ENCODE peak calls at places on chromosome 16, in seven cellular contexts. One of them, this sample, is unnamed.

GRCh38 chr16:87207509-87207908 is 109.7 kb downstream of the C16orf95 start:
- DNase-seq in RWPE1: peak; percentile 26
- DNase-seq in NB4: peak; percentile 60
- DNase-seq in non-pigmented ciliary epithelial cell: no peak
- DNase-seq in heart left ventricle: no peak
- DNase-seq in glutamatergic neuron: no peak
- DNase-seq in stimulated activated CD8-positive, alpha-beta memory T cell treated with anti-CD3 and anti-CD28 coated beads, Interleukin-4, amount 100 ng/mL, for 4 hours: no peak
- DNase-seq in this sample: no peak

GRCh38 chr16:89861648-89862047 is 11.7 kb upstream of the TCF25 start:
- DNase-seq in RWPE1: no peak
- DNase-seq in NB4: no peak
- DNase-seq in non-pigmented ciliary epithelial cell: no peak
- DNase-seq in heart left ventricle: no peak
- DNase-seq in glutamatergic neuron: no peak
- DNase-seq in stimulated activated CD8-positive, alpha-beta memory T cell treated with anti-CD3 and anti-CD28 coated beads, Interleukin-4, amount 100 ng/mL, for 4 hours: no peak
- DNase-seq in this sample: no peak

GRCh38 chr16:22734313-22734869 is 79.6 kb upstream of the HS3ST2 start:
- DNase-seq in RWPE1: no peak
- DNase-seq in NB4: no peak
- DNase-seq in non-pigmented ciliary epithelial cell: no peak
- DNase-seq in heart left ventricle: no peak
- DNase-seq in glutamatergic neuron: peak; percentile 36
- DNase-seq in stimulated activated CD8-positive, alpha-beta memory T cell treated with anti-CD3 and anti-CD28 coated beads, Interleukin-4, amount 100 ng/mL, for 4 hours: no peak
- DNase-seq in this sample: no peak

GRCh38 chr16:14202697-14203096 is 131.6 kb downstream of the MRTFB start:
- DNase-seq in RWPE1: no peak
- DNase-seq in NB4: no peak
- DNase-seq in non-pigmented ciliary epithelial cell: no peak
- DNase-seq in heart left ventricle: no peak
- DNase-seq in glutamatergic neuron: no peak
- DNase-seq in stimulated activated CD8-positive, alpha-beta memory T cell treated with anti-CD3 and anti-CD28 coated beads, Interleukin-4, amount 100 ng/mL, for 4 hours: no peak
- DNase-seq in this sample: no peak

GRCh38 chr16:27579086-27579980 is 29.4 kb downstream of the KATNIP start:
- DNase-seq in RWPE1: peak; percentile 19
- DNase-seq in NB4: no peak
- DNase-seq in non-pigmented ciliary epithelial cell: peak; percentile 31
- DNase-seq in heart left ventricle: no peak
- DNase-seq in glutamatergic neuron: no peak
- DNase-seq in stimulated activated CD8-positive, alpha-beta memory T cell treated with anti-CD3 and anti-CD28 coated beads, Interleukin-4, amount 100 ng/mL, for 4 hours: no peak
- DNase-seq in this sample: no peak

GRCh38 chr16:5428932-5429331 is 331.3 kb upstream of the EEF2KMT start:
- DNase-seq in RWPE1: no peak
- DNase-seq in NB4: no peak
- DNase-seq in non-pigmented ciliary epithelial cell: no peak
- DNase-seq in heart left ventricle: no peak
- DNase-seq in glutamatergic neuron: peak; percentile 33
- DNase-seq in stimulated activated CD8-positive, alpha-beta memory T cell treated with anti-CD3 and anti-CD28 coated beads, Interleukin-4, amount 100 ng/mL, for 4 hours: no peak
- DNase-seq in this sample: no peak

GRCh38 chr16:47970291-47970931 is 185.4 kb downstream of the ABCC12 start:
- DNase-seq in RWPE1: peak; percentile 34
- DNase-seq in NB4: peak; percentile 55
- DNase-seq in non-pigmented ciliary epithelial cell: no peak
- DNase-seq in heart left ventricle: no peak
- DNase-seq in glutamatergic neuron: no peak
- DNase-seq in stimulated activated CD8-positive, alpha-beta memory T cell treated with anti-CD3 and anti-CD28 coated beads, Interleukin-4, amount 100 ng/mL, for 4 hours: no peak
- DNase-seq in this sample: no peak

GRCh38 chr16:81939164-81940067 is 71.9 kb downstream of the SDR42E1 start:
- DNase-seq in RWPE1: no peak
- DNase-seq in NB4: peak; percentile 23
- DNase-seq in non-pigmented ciliary epithelial cell: no peak
- DNase-seq in heart left ventricle: no peak
- DNase-seq in glutamatergic neuron: no peak
- DNase-seq in stimulated activated CD8-positive, alpha-beta memory T cell treated with anti-CD3 and anti-CD28 coated beads, Interleukin-4, amount 100 ng/mL, for 4 hours: no peak
- DNase-seq in this sample: no peak

GRCh38 chr16:14606102-14606501 is 24.0 kb downstream of the PARN start:
- DNase-seq in RWPE1: no peak
- DNase-seq in NB4: no peak
- DNase-seq in non-pigmented ciliary epithelial cell: no peak
- DNase-seq in heart left ventricle: no peak
- DNase-seq in glutamatergic neuron: no peak
- DNase-seq in stimulated activated CD8-positive, alpha-beta memory T cell treated with anti-CD3 and anti-CD28 coated beads, Interleukin-4, amount 100 ng/mL, for 4 hours: no peak
- DNase-seq in this sample: no peak

GRCh38 chr16:49649013-49649785 is 206.7 kb downstream of the ZNF423 start:
- DNase-seq in RWPE1: peak; percentile 67
- DNase-seq in NB4: no peak
- DNase-seq in non-pigmented ciliary epithelial cell: no peak
- DNase-seq in heart left ventricle: no peak
- DNase-seq in glutamatergic neuron: no peak
- DNase-seq in stimulated activated CD8-positive, alpha-beta memory T cell treated with anti-CD3 and anti-CD28 coated beads, Interleukin-4, amount 100 ng/mL, for 4 hours: no peak
- DNase-seq in this sample: no peak

GRCh38 chr16:86988920-86989715 is 328.1 kb downstream of the C16orf95 start:
- DNase-seq in RWPE1: no peak
- DNase-seq in NB4: no peak
- DNase-seq in non-pigmented ciliary epithelial cell: no peak
- DNase-seq in heart left ventricle: no peak
- DNase-seq in glutamatergic neuron: peak; percentile 6
- DNase-seq in stimulated activated CD8-positive, alpha-beta memory T cell treated with anti-CD3 and anti-CD28 coated beads, Interleukin-4, amount 100 ng/mL, for 4 hours: no peak
- DNase-seq in this sample: no peak

GRCh38 chr16:1781254-1781653 is 1.1 kb downstream of the SPSB3 start:
- DNase-seq in RWPE1: no peak
- DNase-seq in NB4: no peak
- DNase-seq in non-pigmented ciliary epithelial cell: no peak
- DNase-seq in heart left ventricle: no peak
- DNase-seq in glutamatergic neuron: peak; percentile 13
- DNase-seq in stimulated activated CD8-positive, alpha-beta memory T cell treated with anti-CD3 and anti-CD28 coated beads, Interleukin-4, amount 100 ng/mL, for 4 hours: no peak
- DNase-seq in this sample: no peak

GRCh38 chr16:30382398-30383015 is at the start of gene SEPTIN1:
- DNase-seq in RWPE1: no peak
- DNase-seq in NB4: no peak
- DNase-seq in non-pigmented ciliary epithelial cell: no peak
- DNase-seq in heart left ventricle: no peak
- DNase-seq in glutamatergic neuron: no peak
- DNase-seq in stimulated activated CD8-positive, alpha-beta memory T cell treated with anti-CD3 and anti-CD28 coated beads, Interleukin-4, amount 100 ng/mL, for 4 hours: peak; percentile 58
- DNase-seq in this sample: no peak

GRCh38 chr16:9094008-9094846 is 2.8 kb downstream of the HAPSTR1 start:
- DNase-seq in RWPE1: no peak
- DNase-seq in NB4: no peak
- DNase-seq in non-pigmented ciliary epithelial cell: no peak
- DNase-seq in heart left ventricle: no peak
- DNase-seq in glutamatergic neuron: no peak
- DNase-seq in stimulated activated CD8-positive, alpha-beta memory T cell treated with anti-CD3 and anti-CD28 coated beads, Interleukin-4, amount 100 ng/mL, for 4 hours: no peak
- DNase-seq in this sample: no peak

GRCh38 chr16:87060026-87060986 is 256.9 kb downstream of the C16orf95 start:
- DNase-seq in RWPE1: no peak
- DNase-seq in NB4: peak; percentile 94
- DNase-seq in non-pigmented ciliary epithelial cell: peak; percentile 9
- DNase-seq in heart left ventricle: no peak
- DNase-seq in glutamatergic neuron: no peak
- DNase-seq in stimulated activated CD8-positive, alpha-beta memory T cell treated with anti-CD3 and anti-CD28 coated beads, Interleukin-4, amount 100 ng/mL, for 4 hours: no peak
- DNase-seq in this sample: no peak

GRCh38 chr16:21996923-21997692 is 3.8 kb downstream of the PDZD9 start:
- DNase-seq in RWPE1: no peak
- DNase-seq in NB4: no peak
- DNase-seq in non-pigmented ciliary epithelial cell: no peak
- DNase-seq in heart left ventricle: no peak
- DNase-seq in glutamatergic neuron: no peak
- DNase-seq in stimulated activated CD8-positive, alpha-beta memory T cell treated with anti-CD3 and anti-CD28 coated beads, Interleukin-4, amount 100 ng/mL, for 4 hours: no peak
- DNase-seq in this sample: no peak

GRCh38 chr16:68915561-68915960 is 72.2 kb downstream of the TANGO6 start:
- DNase-seq in RWPE1: no peak
- DNase-seq in NB4: no peak
- DNase-seq in non-pigmented ciliary epithelial cell: no peak
- DNase-seq in heart left ventricle: no peak
- DNase-seq in glutamatergic neuron: no peak
- DNase-seq in stimulated activated CD8-positive, alpha-beta memory T cell treated with anti-CD3 and anti-CD28 coated beads, Interleukin-4, amount 100 ng/mL, for 4 hours: no peak
- DNase-seq in this sample: no peak

GRCh38 chr16:89575247-89576172 is at the start of gene CPNE7:
- DNase-seq in RWPE1: no peak
- DNase-seq in NB4: no peak
- DNase-seq in non-pigmented ciliary epithelial cell: no peak
- DNase-seq in heart left ventricle: no peak
- DNase-seq in glutamatergic neuron: no peak
- DNase-seq in stimulated activated CD8-positive, alpha-beta memory T cell treated with anti-CD3 and anti-CD28 coated beads, Interleukin-4, amount 100 ng/mL, for 4 hours: no peak
- DNase-seq in this sample: no peak

GRCh38 chr16:23296994-23297393 is 5.1 kb upstream of the SCNN1B start:
- DNase-seq in RWPE1: no peak
- DNase-seq in NB4: peak; percentile 37
- DNase-seq in non-pigmented ciliary epithelial cell: no peak
- DNase-seq in heart left ventricle: no peak
- DNase-seq in glutamatergic neuron: peak; percentile 48
- DNase-seq in stimulated activated CD8-positive, alpha-beta memory T cell treated with anti-CD3 and anti-CD28 coated beads, Interleukin-4, amount 100 ng/mL, for 4 hours: no peak
- DNase-seq in this sample: no peak

GRCh38 chr16:53502331-53503269 is at the start of gene AKTIP:
- DNase-seq in RWPE1: peak; percentile 37
- DNase-seq in NB4: peak; percentile 49
- DNase-seq in non-pigmented ciliary epithelial cell: no peak
- DNase-seq in heart left ventricle: peak; percentile 51
- DNase-seq in glutamatergic neuron: peak; percentile 44
- DNase-seq in stimulated activated CD8-positive, alpha-beta memory T cell treated with anti-CD3 and anti-CD28 coated beads, Interleukin-4, amount 100 ng/mL, for 4 hours: no peak
- DNase-seq in this sample: no peak

GRCh38 chr16:86886651-86887050 is 308.3 kb downstream of the FOXL1 start:
- DNase-seq in RWPE1: no peak
- DNase-seq in NB4: no peak
- DNase-seq in non-pigmented ciliary epithelial cell: no peak
- DNase-seq in heart left ventricle: no peak
- DNase-seq in glutamatergic neuron: no peak
- DNase-seq in stimulated activated CD8-positive, alpha-beta memory T cell treated with anti-CD3 and anti-CD28 coated beads, Interleukin-4, amount 100 ng/mL, for 4 hours: no peak
- DNase-seq in this sample: no peak

GRCh38 chr16:89502319-89502843 is 5.8 kb upstream of the SPG7 start:
- DNase-seq in RWPE1: peak; percentile 72
- DNase-seq in NB4: no peak
- DNase-seq in non-pigmented ciliary epithelial cell: no peak
- DNase-seq in heart left ventricle: no peak
- DNase-seq in glutamatergic neuron: no peak
- DNase-seq in stimulated activated CD8-positive, alpha-beta memory T cell treated with anti-CD3 and anti-CD28 coated beads, Interleukin-4, amount 100 ng/mL, for 4 hours: no peak
- DNase-seq in this sample: no peak

This sample was measured in esophagus squamous epithelium.